ENCODE peak calls at places on chromosomes 1 and 21, in four cellular contexts. One of them, this sample, is unnamed.

GRCh38 chr1:104636581-104636980 is 886.9 kb downstream of the AMY1C start:
- DNase-seq in stimulated activated CD8-positive, alpha-beta memory T cell treated with anti-CD3 and anti-CD28 coated beads, Interleukin-4, amount 100 ng/mL, for 24 hours: no peak
- DNase-seq in stimulated activated CD4-positive, alpha-beta T cell treated with anti-CD3 and anti-CD28 coated beads, TNF-alpha, amount 100 ng/mL, for 1 hour: no peak
- DNase-seq in cardiac fibroblast: no peak
- DNase-seq in this sample: no peak

GRCh38 chr1:21939650-21940374 is 2.7 kb upstream of the HSPG2 start:
- DNase-seq in stimulated activated CD8-positive, alpha-beta memory T cell treated with anti-CD3 and anti-CD28 coated beads, Interleukin-4, amount 100 ng/mL, for 24 hours: no peak
- DNase-seq in stimulated activated CD4-positive, alpha-beta T cell treated with anti-CD3 and anti-CD28 coated beads, TNF-alpha, amount 100 ng/mL, for 1 hour: no peak
- DNase-seq in cardiac fibroblast: peak; percentile 99
- DNase-seq in this sample: no peak

GRCh38 chr1:100361249-100362089 is 9.2 kb downstream of the CDC14A start:
- DNase-seq in stimulated activated CD8-positive, alpha-beta memory T cell treated with anti-CD3 and anti-CD28 coated beads, Interleukin-4, amount 100 ng/mL, for 24 hours: no peak
- DNase-seq in stimulated activated CD4-positive, alpha-beta T cell treated with anti-CD3 and anti-CD28 coated beads, TNF-alpha, amount 100 ng/mL, for 1 hour: no peak
- DNase-seq in cardiac fibroblast: no peak
- DNase-seq in this sample: no peak

GRCh38 chr1:213231795-213232231 is 180.8 kb downstream of the RPS6KC1 start:
- DNase-seq in stimulated activated CD8-positive, alpha-beta memory T cell treated with anti-CD3 and anti-CD28 coated beads, Interleukin-4, amount 100 ng/mL, for 24 hours: no peak
- DNase-seq in stimulated activated CD4-positive, alpha-beta T cell treated with anti-CD3 and anti-CD28 coated beads, TNF-alpha, amount 100 ng/mL, for 1 hour: no peak
- DNase-seq in cardiac fibroblast: peak; percentile 36
- DNase-seq in this sample: peak; percentile 46

GRCh38 chr1:234555390-234556112 is 54.4 kb downstream of the IRF2BP2 start:
- DNase-seq in stimulated activated CD8-positive, alpha-beta memory T cell treated with anti-CD3 and anti-CD28 coated beads, Interleukin-4, amount 100 ng/mL, for 24 hours: no peak
- DNase-seq in stimulated activated CD4-positive, alpha-beta T cell treated with anti-CD3 and anti-CD28 coated beads, TNF-alpha, amount 100 ng/mL, for 1 hour: no peak
- DNase-seq in cardiac fibroblast: no peak
- DNase-seq in this sample: no peak

GRCh38 chr21:34890724-34891609 is 158.1 kb downstream of the RUNX1 start:
- DNase-seq in stimulated activated CD8-positive, alpha-beta memory T cell treated with anti-CD3 and anti-CD28 coated beads, Interleukin-4, amount 100 ng/mL, for 24 hours: peak; percentile 7
- DNase-seq in stimulated activated CD4-positive, alpha-beta T cell treated with anti-CD3 and anti-CD28 coated beads, TNF-alpha, amount 100 ng/mL, for 1 hour: peak; percentile 8
- DNase-seq in cardiac fibroblast: peak; percentile 51
- DNase-seq in this sample: peak; percentile 42

GRCh38 chr21:43278359-43278758 is 109.6 kb downstream of the CRYAA start:
- DNase-seq in stimulated activated CD8-positive, alpha-beta memory T cell treated with anti-CD3 and anti-CD28 coated beads, Interleukin-4, amount 100 ng/mL, for 24 hours: no peak
- DNase-seq in stimulated activated CD4-positive, alpha-beta T cell treated with anti-CD3 and anti-CD28 coated beads, TNF-alpha, amount 100 ng/mL, for 1 hour: no peak
- DNase-seq in cardiac fibroblast: no peak
- DNase-seq in this sample: no peak

GRCh38 chr21:46188226-46189212 is 4.3 kb upstream of the SPATC1L start:
- DNase-seq in stimulated activated CD8-positive, alpha-beta memory T cell treated with anti-CD3 and anti-CD28 coated beads, Interleukin-4, amount 100 ng/mL, for 24 hours: no peak
- DNase-seq in stimulated activated CD4-positive, alpha-beta T cell treated with anti-CD3 and anti-CD28 coated beads, TNF-alpha, amount 100 ng/mL, for 1 hour: no peak
- DNase-seq in cardiac fibroblast: peak; percentile 85
- DNase-seq in this sample: no peak

GRCh38 chr1:220696863-220697231 is 6.7 kb downstream of the C1orf115 start:
- DNase-seq in stimulated activated CD8-positive, alpha-beta memory T cell treated with anti-CD3 and anti-CD28 coated beads, Interleukin-4, amount 100 ng/mL, for 24 hours: no peak
- DNase-seq in stimulated activated CD4-positive, alpha-beta T cell treated with anti-CD3 and anti-CD28 coated beads, TNF-alpha, amount 100 ng/mL, for 1 hour: no peak
- DNase-seq in cardiac fibroblast: peak; percentile 32
- DNase-seq in this sample: no peak

GRCh38 chr1:185291159-185291558 is 25.9 kb downstream of the IVNS1ABP start:
- DNase-seq in stimulated activated CD8-positive, alpha-beta memory T cell treated with anti-CD3 and anti-CD28 coated beads, Interleukin-4, amount 100 ng/mL, for 24 hours: no peak
- DNase-seq in stimulated activated CD4-positive, alpha-beta T cell treated with anti-CD3 and anti-CD28 coated beads, TNF-alpha, amount 100 ng/mL, for 1 hour: no peak
- DNase-seq in cardiac fibroblast: no peak
- DNase-seq in this sample: no peak

GRCh38 chr1:31243451-31244286 is 4.0 kb upstream of the NKAIN1 start:
- DNase-seq in stimulated activated CD8-positive, alpha-beta memory T cell treated with anti-CD3 and anti-CD28 coated beads, Interleukin-4, amount 100 ng/mL, for 24 hours: no peak
- DNase-seq in stimulated activated CD4-positive, alpha-beta T cell treated with anti-CD3 and anti-CD28 coated beads, TNF-alpha, amount 100 ng/mL, for 1 hour: no peak
- DNase-seq in cardiac fibroblast: peak; percentile 62
- DNase-seq in this sample: no peak

GRCh38 chr1:184298321-184299052 is 88.3 kb upstream of the C1orf21 start:
- DNase-seq in stimulated activated CD8-positive, alpha-beta memory T cell treated with anti-CD3 and anti-CD28 coated beads, Interleukin-4, amount 100 ng/mL, for 24 hours: no peak
- DNase-seq in stimulated activated CD4-positive, alpha-beta T cell treated with anti-CD3 and anti-CD28 coated beads, TNF-alpha, amount 100 ng/mL, for 1 hour: no peak
- DNase-seq in cardiac fibroblast: peak; percentile 9
- DNase-seq in this sample: no peak

GRCh38 chr1:53328009-53328489 is at the start of gene LRP8:
- DNase-seq in stimulated activated CD8-positive, alpha-beta memory T cell treated with anti-CD3 and anti-CD28 coated beads, Interleukin-4, amount 100 ng/mL, for 24 hours: peak; percentile 73
- DNase-seq in stimulated activated CD4-positive, alpha-beta T cell treated with anti-CD3 and anti-CD28 coated beads, TNF-alpha, amount 100 ng/mL, for 1 hour: peak; percentile 74
- DNase-seq in cardiac fibroblast: peak; percentile 62
- DNase-seq in this sample: peak; percentile 76

GRCh38 chr1:62800825-62801306 is 16.9 kb downstream of the ATG4C start:
- DNase-seq in stimulated activated CD8-positive, alpha-beta memory T cell treated with anti-CD3 and anti-CD28 coated beads, Interleukin-4, amount 100 ng/mL, for 24 hours: no peak
- DNase-seq in stimulated activated CD4-positive, alpha-beta T cell treated with anti-CD3 and anti-CD28 coated beads, TNF-alpha, amount 100 ng/mL, for 1 hour: no peak
- DNase-seq in cardiac fibroblast: no peak
- DNase-seq in this sample: no peak